ENCODE peak calls at places on chromosomes 16 and 17, in four cellular contexts. F is spleen, M is left ventricle myocardium inferior, Y is sigmoid colon. Z is an unnamed sample. For H3K4me1, the result is how much of the 10 kb centered on the place peaks cover.

GRCh38 chr17:41140360-41141132 is at the start of gene KRTAP4-6:
- DNase-seq in F (no peak), M (no peak), Y (no peak), Z (no peak)

GRCh38 chr16:87324411-87325275 is 7.5 kb upstream of the C16orf95 start:
- DNase-seq in F (peak), M (no peak), Y (no peak), Z (peak)

GRCh38 chr16:86515780-86516617 is 5.7 kb downstream of the FOXF1 start:
- DNase-seq in F (no peak), M (no peak), Y (no peak), Z (no peak)

GRCh38 chr16:15996432-15997109 is 47.2 kb downstream of the ABCC1 start:
- DNase-seq in F (no peak), M (no peak), Y (peak), Z (peak)

GRCh38 chr16:84520778-84521770 is 16.6 kb upstream of the MEAK7 start:
- DNase-seq in F (no peak), M (no peak), Y (no peak), Z (no peak)

GRCh38 chr17:45077643-45078042 is 16.5 kb downstream of the NMT1 start:
- DNase-seq in F (no peak), M (no peak), Y (no peak), Z (no peak)

GRCh38 chr17:83013779-83014117 is 65.7 kb upstream of the METRNL start:
- DNase-seq in F (no peak), M (no peak), Y (no peak), Z (no peak)

GRCh38 chr17:6239237-6239798 is 169.1 kb downstream of the WSCD1 start:
- DNase-seq in F (peak), M (no peak), Y (no peak), Z (no peak)

GRCh38 chr16:50185005-50185505 is 31.9 kb downstream of the TENT4B start:
- DNase-seq in F (no peak), M (no peak), Y (no peak), Z (no peak)

GRCh38 chr16:85250609-85251223 is 138.4 kb upstream of the CIBAR2 start:
- DNase-seq in F (no peak), M (no peak), Y (no peak), Z (no peak)

GRCh38 chr17:73323622-73324455 is 12.0 kb upstream of the CDC42EP4 start:
- DNase-seq in F (no peak), M (peak), Y (no peak), Z (peak)

GRCh38 chr17:17073627-17074521 is 31.6 kb downstream of the MPRIP start:
- DNase-seq in F (peak), M (peak), Y (peak), Z (no peak)

GRCh38 chr17:15261063-15261817 is 3.9 kb downstream of the PMP22 start:
- DNase-seq in F (peak), M (peak), Y (peak), Z (peak)

GRCh38 chr17:43356999-43357398 is 41.8 kb upstream of the ARL4D start:
- DNase-seq in F (no peak), M (no peak), Y (no peak), Z (peak)

GRCh38 chr17:38453951-38454421 is 25.7 kb downstream of the ARHGAP23 start:
- DNase-seq in F (no peak), M (no peak), Y (no peak), Z (no peak)

GRCh38 chr17:79626156-79626890 is 15.5 kb upstream of the RBFOX3 start:
- DNase-seq in F (peak), M (peak), Y (peak), Z (no peak)

GRCh38 chr16:77585852-77586251 is 136.5 kb upstream of the NUDT7 start:
- DNase-seq in F (no peak), M (no peak), Y (no peak), Z (no peak)

GRCh38 chr16:49496656-49497055 is 123.1 kb downstream of the C16orf78 start:
- DNase-seq in F (peak), M (no peak), Y (no peak), Z (no peak)

GRCh38 chr17:10115536-10115932 is 82.9 kb downstream of the GAS7 start:
- DNase-seq in F (no peak), M (no peak), Y (no peak), Z (no peak)

GRCh38 chr16:22677024-22677830 is 136.7 kb upstream of the HS3ST2 start:
- DNase-seq in F (no peak), M (no peak), Y (peak), Z (no peak)

GRCh38 chr16:59605706-59606105 is 871.6 kb upstream of the GOT2 start:
- DNase-seq in F (no peak), M (no peak), Y (no peak), Z (no peak)

GRCh38 chr17:58809564-58809936 is 53.9 kb downstream of the PPM1E start:
- DNase-seq in F (no peak), M (no peak), Y (no peak), Z (no peak)

GRCh38 chr17:2123467-2124251 is 68.8 kb downstream of the HIC1 start:
- DNase-seq in F (no peak), M (no peak), Y (no peak), Z (no peak)

GRCh38 chr16:68368602-68368944 is 57.8 kb downstream of the PRMT7 start:
- DNase-seq in F (no peak), M (no peak), Y (no peak), Z (no peak)

GRCh38 chr16:27698266-27698665 is 148.3 kb downstream of the KATNIP start:
- DNase-seq in F (peak), M (no peak), Y (no peak), Z (no peak)

GRCh38 chr17:12620200-12620720 is 45.4 kb upstream of the MYOCD start:
- DNase-seq in F (no peak), M (no peak), Y (no peak), Z (no peak)

GRCh38 chr16:15946257-15947044 is 3.0 kb upstream of the ABCC1 start:
- DNase-seq in F (peak), M (no peak), Y (peak), Z (no peak)

GRCh38 chr16:75043175-75043937 is 44.5 kb downstream of the ZNRF1 start:
- DNase-seq in F (no peak), M (no peak), Y (no peak), Z (no peak)

GRCh38 chr17:6568186-6568758 is 11.9 kb upstream of the PITPNM3 start:
- DNase-seq in F (no peak), M (no peak), Y (no peak), Z (no peak)

GRCh38 chr16:51155199-51155607 is 4.1 kb upstream of the SALL1 start:
- DNase-seq in F (no peak), M (no peak), Y (no peak), Z (no peak)

GRCh38 chr17:41777157-41777578 is 9.3 kb downstream of the JUP start:
- DNase-seq in F (no peak), M (peak), Y (peak), Z (peak)

GRCh38 chr17:79761894-79762570 is 15.9 kb upstream of the CBX2 start:
- DNase-seq in F (no peak), M (no peak), Y (no peak), Z (no peak)

GRCh38 chr17:19457830-19458271 is 46.8 kb downstream of the RNF112 start:
- DNase-seq in F (peak), M (no peak), Y (no peak), Z (no peak)

GRCh38 chr17:50687200-50688066 is 20.3 kb downstream of the ANKRD40 start:
- DNase-seq in F (no peak), M (no peak), Y (peak), Z (no peak)

GRCh38 chr17:35795871-35796265 is 427 bp upstream of the MMP28 start:
- DNase-seq in F (no peak), M (no peak), Y (no peak), Z (no peak)
- H3K4me1 ChIP-seq in F (under half), M (under half), Y (half or more), Z (under half)

GRCh38 chr17:40069751-40070643 is 7.2 kb downstream of the THRA start:
- DNase-seq in F (no peak), M (no peak), Y (peak), Z (peak)

GRCh38 chr17:40067710-40068109 is 4.9 kb downstream of the THRA start:
- DNase-seq in F (no peak), M (no peak), Y (no peak), Z (no peak)

GRCh38 chr17:40068129-40068581 is 5.4 kb downstream of the THRA start:
- DNase-seq in F (no peak), M (no peak), Y (peak), Z (no peak)

GRCh38 chr17:40068917-40069750 is 6.4 kb downstream of the THRA start:
- DNase-seq in F (peak), M (peak), Y (peak), Z (peak)

DNA sequence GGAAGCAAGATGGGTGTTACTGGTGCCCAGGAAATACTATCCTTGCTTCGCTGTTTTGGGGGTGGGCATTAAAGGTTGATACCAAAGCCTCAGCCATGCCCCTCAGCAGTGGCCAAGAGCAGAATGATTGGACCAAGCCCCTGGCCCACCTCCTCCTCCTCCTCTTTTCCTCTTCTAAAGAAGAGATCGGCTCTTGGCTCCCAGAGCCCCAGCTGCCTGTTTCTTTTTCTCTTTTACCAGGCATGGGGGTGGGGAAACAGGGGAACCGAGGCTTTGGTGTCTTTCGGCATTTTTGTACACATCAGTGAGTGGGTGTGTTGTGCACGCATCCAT is 5.8 kb downstream of the THRA start:
- DNase-seq in F (no peak), M (no peak), Y (no peak), Z (no peak)
- H3K27ac ChIP-seq in F (peak), M (peak), Y (peak), Z (peak)

DNA sequence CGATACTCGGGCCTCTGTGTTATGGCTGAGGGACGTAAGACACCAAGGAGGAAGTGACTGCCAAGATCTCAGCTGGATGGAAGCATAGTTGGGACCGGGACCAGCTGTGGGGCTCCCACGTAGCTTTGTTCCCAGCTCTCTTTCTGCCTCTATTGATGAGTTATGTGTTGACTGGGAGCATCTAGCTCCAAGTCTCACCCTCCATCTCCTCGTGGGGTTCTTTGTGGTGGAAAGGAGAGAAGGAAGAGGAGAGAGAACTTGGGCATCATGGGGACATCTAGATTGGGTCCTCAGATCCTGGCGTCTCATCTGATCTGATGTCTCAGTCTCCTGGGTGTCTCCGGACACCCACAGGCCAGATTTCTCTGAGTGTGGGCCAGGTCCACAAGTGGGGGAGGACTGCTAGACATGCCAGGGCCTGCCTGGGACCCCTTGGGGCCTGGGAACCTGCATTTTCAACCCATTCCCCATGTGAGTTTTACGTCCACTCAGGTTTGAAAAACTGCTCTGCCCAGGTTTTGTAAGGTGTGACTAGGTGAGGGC is 1.1 kb downstream of the MGRN1 start:
- DNase-seq in F (no peak), M (no peak), Y (no peak), Z (no peak)
- H3K4me1 ChIP-seq in F (half or more), M (under half), Y (under half), Z (under half)

DNA sequence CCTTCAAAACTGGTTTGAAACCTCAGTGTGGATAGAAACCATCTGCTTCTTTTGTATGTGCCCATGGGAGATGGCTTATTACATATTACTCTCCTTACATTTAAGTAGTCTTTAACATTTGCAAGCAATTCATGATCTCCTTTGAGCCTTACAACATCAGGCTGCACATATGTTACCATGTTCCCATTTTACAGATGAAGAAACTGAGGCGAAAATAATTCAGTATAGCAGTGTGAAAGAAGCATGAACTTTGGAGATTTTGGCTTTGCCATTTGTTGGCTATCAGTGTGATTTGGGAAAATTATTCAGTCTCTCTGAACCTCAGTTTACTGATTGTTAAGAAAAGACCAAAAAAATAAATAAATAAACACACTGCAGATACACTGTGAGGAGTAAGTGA is 15.7 kb downstream of the GNAO1 start:
- DNase-seq in F (no peak), M (no peak), Y (no peak), Z (no peak)
- H3K27ac ChIP-seq in F (no peak), M (no peak), Y (peak), Z (no peak)

GRCh38 chr17:49564638-49565037 is 11.0 kb upstream of the NXPH3 start:
- DNase-seq in F (no peak), M (no peak), Y (no peak), Z (no peak)
- H3K4me1 ChIP-seq in F (under half), M (under half), Y (under half), Z (under half)

GRCh38 chr17:81456798-81457197 is 55.8 kb downstream of the ACTG1 start:
- DNase-seq in F (no peak), M (no peak), Y (no peak), Z (no peak)
- H3K27ac ChIP-seq in F (peak), M (no peak), Y (no peak), Z (no peak)

GRCh38 chr17:57475786-57476185 is 219.5 kb downstream of the MSI2 start:
- DNase-seq in F (no peak), M (no peak), Y (no peak), Z (no peak)
- H3K4me1 ChIP-seq in F (half or more), M (half or more), Y (under half), Z (under half)

GRCh38 chr16:12573730-12574383 is 229.8 kb downstream of the CPPED1 start:
- DNase-seq in F (peak), M (peak), Y (peak), Z (no peak)
- H3K27ac ChIP-seq in F (no peak), M (no peak), Y (no peak), Z (no peak)

GRCh38 chr17:29586676-29587469 is 2.6 kb downstream of the GIT1 start:
- DNase-seq in F (no peak), M (no peak), Y (no peak), Z (no peak)
- H3K4me1 ChIP-seq in F (half or more), M (half or more), Y (half or more), Z (half or more)